ENCODE peak calls at places on chromosome 15, in six cellular contexts. A is IMR-90, F is H1, V is trophoblast cell, P is neuronal stem cell, Z is mesenchymal stem cell. K is an unnamed sample.
A peak's percentile ranks its signal among the peaks of the same experiment; 100 is the strongest.

GRCh38 chr15:101320501-101321052 is 25.5 kb upstream of the SNRPA1 start:
- DNase-seq in V (peak; percentile 11), P (peak; percentile 14), F (peak; percentile 71), A (peak; percentile 51), Z (peak; percentile 95), K (peak; percentile 78)

GRCh38 chr15:62326460-62327011 is 161.5 kb upstream of the C2CD4B start:
- DNase-seq in P (no peak), F (no peak), Z (no peak), A (no peak), V (peak; percentile 52), K (no peak)

GRCh38 chr15:76184640-76185020 is 124.8 kb downstream of the TMEM266 start:
- DNase-seq in F (no peak), A (no peak), P (no peak), Z (no peak), V (peak; percentile 75), K (no peak)

GRCh38 chr15:79257454-79257853 is 25.1 kb upstream of the ANKRD34C start:
- DNase-seq in P (no peak), Z (no peak), A (no peak), V (no peak), F (no peak), K (no peak)

GRCh38 chr15:69755571-69756310 is 303.1 kb downstream of the RPLP1 start:
- DNase-seq in V (no peak), F (no peak), P (no peak), A (no peak), Z (peak; percentile 44), K (no peak)

GRCh38 chr15:65870889-65871533 is 1.7 kb downstream of the RAB11A start:
- DNase-seq in A (peak; percentile 77), P (no peak), V (no peak), F (no peak), Z (peak; percentile 88), K (no peak)

GRCh38 chr15:101348643-101349496 is 53.8 kb upstream of the SNRPA1 start:
- DNase-seq in V (no peak), A (no peak), F (no peak), P (no peak), Z (no peak), K (no peak)

GRCh38 chr15:70356919-70357318 is 259.2 kb upstream of the TLE3 start:
- DNase-seq in A (no peak), Z (peak; percentile 34), F (no peak), V (peak; percentile 22), P (no peak), K (no peak)

GRCh38 chr15:42037650-42038049 is 16.8 kb upstream of the PLA2G4E start:
- DNase-seq in A (no peak), Z (no peak), F (no peak), V (no peak), P (no peak), K (no peak)

GRCh38 chr15:45790325-45790943 is 155.6 kb downstream of the SQOR start:
- DNase-seq in V (no peak), P (peak; percentile 14), A (peak; percentile 7), Z (peak; percentile 34), F (no peak), K (peak; percentile 33)

GRCh38 chr15:58865420-58865880 is 68.0 kb downstream of the SLTM start:
- DNase-seq in Z (no peak), F (no peak), V (no peak), P (no peak), A (no peak), K (peak; percentile 57)
- H4K8ac ChIP-seq in Z (peak overlapping the region; percentile 48), F (peak overlapping the region; percentile 97), V (no peak overlapping the region), P (no peak overlapping the region), A (peak overlapping the region; percentile 56), K (no peak overlapping the region)

GRCh38 chr15:98976500-98976899 is 31.1 kb downstream of the PGPEP1L start:
- DNase-seq in P (no peak), F (no peak), A (no peak), Z (no peak), V (no peak), K (no peak)
- H3K14ac ChIP-seq in P (no peak overlapping the region), F (no peak overlapping the region), A (no peak overlapping the region), Z (no peak overlapping the region), V (no peak overlapping the region), K (no peak overlapping the region)

DNA sequence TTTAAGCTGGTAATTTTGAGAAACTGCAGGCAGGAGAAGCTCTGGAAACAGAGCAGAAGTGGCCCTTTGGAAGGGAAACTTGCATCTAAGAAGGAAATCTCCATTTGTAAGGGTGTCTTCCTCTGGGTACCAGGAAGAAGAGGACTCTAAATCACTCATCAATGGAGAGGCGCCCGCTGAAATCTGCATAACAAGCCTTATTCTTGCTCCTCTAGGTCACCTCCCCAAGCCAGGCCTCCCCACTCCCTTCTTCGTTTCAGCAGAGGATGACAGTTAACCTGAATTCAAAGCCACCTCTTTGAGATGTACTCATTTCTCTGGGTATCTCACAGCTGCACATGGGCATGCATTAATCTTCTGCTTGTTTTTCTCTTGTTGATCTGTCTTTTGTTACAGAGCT is 51.6 kb downstream of the GABRB3 start:
- DNase-seq in Z (no peak), A (no peak), F (peak; percentile 53), P (no peak), V (no peak), K (peak; percentile 84)
- H2BK120ac ChIP-seq in Z (no peak overlapping the region), A (no peak overlapping the region), F (no peak overlapping the region), P (no peak overlapping the region), V (no peak overlapping the region), K (no peak overlapping the region)

GRCh38 chr15:40100133-40100946 is 8.3 kb downstream of the BMF start:
- DNase-seq in Z (no peak), A (no peak), V (no peak), F (no peak), P (no peak), K (no peak)

GRCh38 chr15:40097096-40097967 is 11.3 kb downstream of the BMF start:
- DNase-seq in Z (no peak), F (no peak), A (no peak), V (no peak), P (no peak), K (no peak)

GRCh38 chr15:40097968-40098476 is 10.7 kb downstream of the BMF start:
- DNase-seq in V (no peak), P (no peak), Z (peak; percentile 60), F (no peak), A (no peak), K (no peak)

GRCh38 chr15:40096094-40096876 is 12.4 kb downstream of the BMF start:
- DNase-seq in V (no peak), P (no peak), F (no peak), Z (peak; percentile 33), A (no peak), K (no peak)

GRCh38 chr15:40098489-40099261 is 10.0 kb downstream of the BMF start:
- DNase-seq in A (peak; percentile 98), P (no peak), Z (peak; percentile 99), V (peak; percentile 23), F (no peak), K (peak; percentile 50)
- H4K8ac ChIP-seq in A (peak overlapping the region; percentile 98), P (no peak overlapping the region), Z (peak overlapping the region; percentile 80), V (peak overlapping the region; percentile 34), F (no peak overlapping the region), K (no peak overlapping the region)

GRCh38 chr15:56886450-56886856 is 32.0 kb upstream of the TCF12 start:
- DNase-seq in Z (no peak), F (no peak), V (no peak), A (peak; percentile 17), P (no peak), K (no peak)
- H3K14ac ChIP-seq in Z (no peak overlapping the region), F (no peak overlapping the region), V (no peak overlapping the region), A (peak overlapping the region; percentile 74), P (no peak overlapping the region), K (no peak overlapping the region)

GRCh38 chr15:67072951-67073350 is 7.5 kb downstream of the SMAD3 start:
- DNase-seq in Z (peak; percentile 67), F (no peak), V (no peak), A (peak; percentile 37), P (no peak), K (no peak)

GRCh38 chr15:67076147-67076843 is 10.9 kb downstream of the SMAD3 start:
- DNase-seq in F (no peak), P (no peak), A (peak; percentile 93), Z (peak; percentile 90), V (no peak), K (no peak)

GRCh38 chr15:67072442-67072841 is 7.0 kb downstream of the SMAD3 start:
- DNase-seq in F (no peak), Z (no peak), A (peak; percentile 33), P (no peak), V (no peak), K (no peak)

GRCh38 chr15:67077641-67078215 is 12.3 kb downstream of the SMAD3 start:
- DNase-seq in Z (no peak), A (no peak), V (no peak), P (no peak), F (no peak), K (no peak)

DNA sequence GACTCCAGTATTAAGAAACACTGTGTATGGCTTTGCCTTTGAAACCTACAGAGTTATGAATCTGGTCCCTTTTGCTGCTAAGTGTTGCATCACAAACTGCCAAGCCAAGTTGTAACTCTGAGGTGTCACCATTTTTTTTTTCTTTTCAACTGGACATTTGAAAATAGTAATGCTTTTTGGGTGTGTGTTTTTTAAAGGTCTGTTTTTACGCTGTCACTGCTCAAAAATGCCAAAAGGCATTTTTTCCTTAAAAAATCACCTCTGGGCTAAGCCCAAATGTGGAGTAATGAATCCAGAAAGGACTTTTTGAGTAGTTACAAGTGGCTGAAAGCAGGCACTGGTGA is 9.5 kb downstream of the SMAD3 start:
- DNase-seq in P (no peak), F (no peak), V (no peak), A (peak; percentile 24), Z (no peak), K (no peak)
- H2BK120ac ChIP-seq in P (no peak overlapping the region), F (no peak overlapping the region), V (no peak overlapping the region), A (peak overlapping the region; percentile 64), Z (peak overlapping the region; percentile 3), K (no peak overlapping the region)

GRCh38 chr15:89666147-89666857 is 11.0 kb upstream of the KIF7 start:
- DNase-seq in Z (no peak), F (no peak), A (no peak), P (no peak), V (peak; percentile 15), K (peak; percentile 63)

GRCh38 chr15:89666858-89667705 is 11.8 kb upstream of the KIF7 start:
- DNase-seq in P (no peak), A (no peak), F (no peak), Z (no peak), V (no peak), K (no peak)

GRCh38 chr15:89664441-89664840 is 9.2 kb upstream of the KIF7 start:
- DNase-seq in P (no peak), F (no peak), Z (no peak), A (no peak), V (no peak), K (no peak)

GRCh38 chr15:89664951-89665350 is 9.7 kb upstream of the KIF7 start:
- DNase-seq in F (no peak), V (no peak), P (no peak), A (no peak), Z (peak; percentile 9), K (no peak)

DNA sequence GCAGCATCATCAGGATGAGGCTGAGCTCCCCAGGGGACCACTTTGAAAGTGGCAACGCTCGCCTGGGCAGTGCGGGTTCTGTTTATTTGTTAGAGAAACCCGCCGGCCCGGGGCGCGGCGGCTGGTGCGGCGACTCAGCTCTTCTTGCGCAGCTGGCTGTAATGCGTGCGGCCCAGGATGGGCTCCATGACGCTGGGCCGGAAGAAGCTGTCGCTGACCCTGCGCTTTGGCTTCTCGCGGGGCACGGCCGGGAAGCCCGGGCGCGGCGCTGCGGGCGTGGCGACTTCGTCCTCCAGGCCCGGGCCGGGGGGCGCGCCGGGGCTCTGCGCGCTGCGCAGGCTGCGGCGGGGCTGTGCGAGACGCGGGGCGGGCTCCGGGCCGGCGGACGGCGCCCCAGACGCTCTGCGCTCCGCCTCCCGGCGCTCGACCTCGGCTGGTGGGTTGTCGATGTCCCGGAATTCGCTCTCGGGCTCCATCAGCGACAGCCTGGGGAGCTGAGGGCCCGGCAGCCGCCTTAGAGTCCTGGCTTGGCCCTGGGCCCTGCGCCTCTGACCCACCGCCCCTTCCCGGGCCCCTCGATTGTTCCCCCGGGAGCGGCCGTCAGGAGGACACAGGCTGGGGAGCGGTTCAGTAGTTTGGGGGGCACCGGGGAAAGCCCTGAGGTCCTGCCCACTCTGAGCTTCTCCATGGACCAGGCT is 10.3 kb upstream of the KIF7 start:
- DNase-seq in A (peak; percentile 59), P (peak; percentile 56), F (peak; percentile 79), V (peak; percentile 46), Z (peak; percentile 75), K (peak; percentile 64)
- H4K8ac ChIP-seq in A (peak overlapping the region; percentile 85), P (no peak overlapping the region), F (no peak overlapping the region), V (peak overlapping the region; percentile 93), Z (peak overlapping the region; percentile 92), K (no peak overlapping the region)

K was measured in H9.